ENCODE peak calls at places on chromosomes 7 and 10, in eight cellular contexts. One of them, this sample, is unnamed.
A peak's percentile ranks its signal among the peaks of the same experiment; 100 is the strongest.

GRCh38 chr7:137909042-137909441 is 62.3 kb upstream of the DGKI start:
- DNase-seq in GM12865: no peak
- DNase-seq in left ventricle myocardium superior: peak; percentile 60
- DNase-seq in hippocampal formation: peak; percentile 37
- DNase-seq in activated CD8-positive, alpha-beta memory T cell treated with anti-CD3 and anti-CD28 coated beads, Interleukin-2, amount 50 U/mL, for 48 hours: no peak
- DNase-seq in lung microvascular endothelial cell: no peak
- DNase-seq in ELR: no peak
- DNase-seq in ACHN: no peak
- DNase-seq in this sample: no peak

GRCh38 chr7:73809454-73810090 is 21.2 kb upstream of the CLDN4 start:
- DNase-seq in GM12865: no peak
- DNase-seq in left ventricle myocardium superior: peak; percentile 20
- DNase-seq in hippocampal formation: no peak
- DNase-seq in activated CD8-positive, alpha-beta memory T cell treated with anti-CD3 and anti-CD28 coated beads, Interleukin-2, amount 50 U/mL, for 48 hours: no peak
- DNase-seq in lung microvascular endothelial cell: no peak
- DNase-seq in ELR: no peak
- DNase-seq in ACHN: no peak
- DNase-seq in this sample: no peak

GRCh38 chr10:3126741-3127342 is 45.7 kb downstream of the PITRM1 start:
- DNase-seq in GM12865: no peak
- DNase-seq in left ventricle myocardium superior: peak; percentile 78
- DNase-seq in hippocampal formation: no peak
- DNase-seq in activated CD8-positive, alpha-beta memory T cell treated with anti-CD3 and anti-CD28 coated beads, Interleukin-2, amount 50 U/mL, for 48 hours: no peak
- DNase-seq in lung microvascular endothelial cell: no peak
- DNase-seq in ELR: no peak
- DNase-seq in ACHN: no peak
- DNase-seq in this sample: no peak

GRCh38 chr10:102718220-102718619 is 3.8 kb downstream of the SFXN2 start:
- DNase-seq in GM12865: no peak
- DNase-seq in left ventricle myocardium superior: peak; percentile 44
- DNase-seq in hippocampal formation: no peak
- DNase-seq in activated CD8-positive, alpha-beta memory T cell treated with anti-CD3 and anti-CD28 coated beads, Interleukin-2, amount 50 U/mL, for 48 hours: no peak
- DNase-seq in lung microvascular endothelial cell: no peak
- DNase-seq in ELR: no peak
- DNase-seq in ACHN: no peak
- DNase-seq in this sample: no peak

GRCh38 chr10:32388258-32389027 is 41.5 kb upstream of the EPC1 start:
- DNase-seq in GM12865: no peak
- DNase-seq in left ventricle myocardium superior: no peak
- DNase-seq in hippocampal formation: no peak
- DNase-seq in activated CD8-positive, alpha-beta memory T cell treated with anti-CD3 and anti-CD28 coated beads, Interleukin-2, amount 50 U/mL, for 48 hours: no peak
- DNase-seq in lung microvascular endothelial cell: no peak
- DNase-seq in ELR: no peak
- DNase-seq in ACHN: no peak
- DNase-seq in this sample: no peak

GRCh38 chr7:1103009-1103788 is 15.3 kb downstream of the GPER1 start:
- DNase-seq in GM12865: peak; percentile 84
- DNase-seq in left ventricle myocardium superior: no peak
- DNase-seq in hippocampal formation: no peak
- DNase-seq in activated CD8-positive, alpha-beta memory T cell treated with anti-CD3 and anti-CD28 coated beads, Interleukin-2, amount 50 U/mL, for 48 hours: peak; percentile 58
- DNase-seq in lung microvascular endothelial cell: no peak
- DNase-seq in ELR: no peak
- DNase-seq in ACHN: no peak
- DNase-seq in this sample: no peak

GRCh38 chr10:63520463-63521388 is 475 bp upstream of the REEP3 start:
- DNase-seq in GM12865: peak; percentile 75
- DNase-seq in left ventricle myocardium superior: peak; percentile 90
- DNase-seq in hippocampal formation: peak; percentile 57
- DNase-seq in activated CD8-positive, alpha-beta memory T cell treated with anti-CD3 and anti-CD28 coated beads, Interleukin-2, amount 50 U/mL, for 48 hours: peak; percentile 80
- DNase-seq in lung microvascular endothelial cell: no peak
- DNase-seq in ELR: peak; percentile 78
- DNase-seq in ACHN: peak; percentile 79
- DNase-seq in this sample: peak; percentile 16

GRCh38 chr10:62376064-62377025 is 2.2 kb downstream of the ZNF365 start:
- DNase-seq in GM12865: no peak
- DNase-seq in left ventricle myocardium superior: no peak
- DNase-seq in hippocampal formation: no peak
- DNase-seq in activated CD8-positive, alpha-beta memory T cell treated with anti-CD3 and anti-CD28 coated beads, Interleukin-2, amount 50 U/mL, for 48 hours: no peak
- DNase-seq in lung microvascular endothelial cell: no peak
- DNase-seq in ELR: no peak
- DNase-seq in ACHN: no peak
- DNase-seq in this sample: no peak

GRCh38 chr10:44926771-44927751 is 15.9 kb downstream of the TMEM72 start:
- DNase-seq in GM12865: no peak
- DNase-seq in left ventricle myocardium superior: no peak
- DNase-seq in hippocampal formation: no peak
- DNase-seq in activated CD8-positive, alpha-beta memory T cell treated with anti-CD3 and anti-CD28 coated beads, Interleukin-2, amount 50 U/mL, for 48 hours: no peak
- DNase-seq in lung microvascular endothelial cell: no peak
- DNase-seq in ELR: no peak
- DNase-seq in ACHN: no peak
- DNase-seq in this sample: no peak

GRCh38 chr7:149229526-149229925 is 9.9 kb upstream of the ZNF212 start:
- DNase-seq in GM12865: no peak
- DNase-seq in left ventricle myocardium superior: no peak
- DNase-seq in hippocampal formation: no peak
- DNase-seq in activated CD8-positive, alpha-beta memory T cell treated with anti-CD3 and anti-CD28 coated beads, Interleukin-2, amount 50 U/mL, for 48 hours: no peak
- DNase-seq in lung microvascular endothelial cell: no peak
- DNase-seq in ELR: no peak
- DNase-seq in ACHN: no peak
- DNase-seq in this sample: no peak

GRCh38 chr10:17673517-17674051 is 29.6 kb downstream of the STAM start:
- DNase-seq in GM12865: no peak
- DNase-seq in left ventricle myocardium superior: no peak
- DNase-seq in hippocampal formation: no peak
- DNase-seq in activated CD8-positive, alpha-beta memory T cell treated with anti-CD3 and anti-CD28 coated beads, Interleukin-2, amount 50 U/mL, for 48 hours: no peak
- DNase-seq in lung microvascular endothelial cell: peak; percentile 76
- DNase-seq in ELR: peak; percentile 98
- DNase-seq in ACHN: peak; percentile 86
- DNase-seq in this sample: no peak

GRCh38 chr10:69086131-69086530 is 1.8 kb upstream of the SRGN start:
- DNase-seq in GM12865: no peak
- DNase-seq in left ventricle myocardium superior: no peak
- DNase-seq in hippocampal formation: no peak
- DNase-seq in activated CD8-positive, alpha-beta memory T cell treated with anti-CD3 and anti-CD28 coated beads, Interleukin-2, amount 50 U/mL, for 48 hours: no peak
- DNase-seq in lung microvascular endothelial cell: peak; percentile 80
- DNase-seq in ELR: peak; percentile 13
- DNase-seq in ACHN: no peak
- DNase-seq in this sample: no peak

GRCh38 chr10:81882011-81882410 is 7.0 kb downstream of the NRG3 start:
- DNase-seq in GM12865: no peak
- DNase-seq in left ventricle myocardium superior: no peak
- DNase-seq in hippocampal formation: no peak
- DNase-seq in activated CD8-positive, alpha-beta memory T cell treated with anti-CD3 and anti-CD28 coated beads, Interleukin-2, amount 50 U/mL, for 48 hours: no peak
- DNase-seq in lung microvascular endothelial cell: no peak
- DNase-seq in ELR: no peak
- DNase-seq in ACHN: no peak
- DNase-seq in this sample: no peak

GRCh38 chr7:110531186-110531585 is 559.7 kb upstream of the LRRN3 start:
- DNase-seq in GM12865: peak; percentile 27
- DNase-seq in left ventricle myocardium superior: no peak
- DNase-seq in hippocampal formation: no peak
- DNase-seq in activated CD8-positive, alpha-beta memory T cell treated with anti-CD3 and anti-CD28 coated beads, Interleukin-2, amount 50 U/mL, for 48 hours: no peak
- DNase-seq in lung microvascular endothelial cell: no peak
- DNase-seq in ELR: no peak
- DNase-seq in ACHN: no peak
- DNase-seq in this sample: no peak

GRCh38 chr10:115801987-115802386 is 471.0 kb downstream of the GFRA1 start:
- DNase-seq in GM12865: no peak
- DNase-seq in left ventricle myocardium superior: no peak
- DNase-seq in hippocampal formation: no peak
- DNase-seq in activated CD8-positive, alpha-beta memory T cell treated with anti-CD3 and anti-CD28 coated beads, Interleukin-2, amount 50 U/mL, for 48 hours: no peak
- DNase-seq in lung microvascular endothelial cell: peak; percentile 69
- DNase-seq in ELR: no peak
- DNase-seq in ACHN: no peak
- DNase-seq in this sample: no peak

GRCh38 chr10:120426306-120426705 is 30.7 kb upstream of the PLPP4 start:
- DNase-seq in GM12865: no peak
- DNase-seq in left ventricle myocardium superior: no peak
- DNase-seq in hippocampal formation: no peak
- DNase-seq in activated CD8-positive, alpha-beta memory T cell treated with anti-CD3 and anti-CD28 coated beads, Interleukin-2, amount 50 U/mL, for 48 hours: no peak
- DNase-seq in lung microvascular endothelial cell: peak; percentile 88
- DNase-seq in ELR: peak; percentile 75
- DNase-seq in ACHN: no peak
- DNase-seq in this sample: no peak

GRCh38 chr7:1839701-1840100 is 169.6 kb downstream of the ELFN1 start:
- DNase-seq in GM12865: no peak
- DNase-seq in left ventricle myocardium superior: peak; percentile 25
- DNase-seq in hippocampal formation: no peak
- DNase-seq in activated CD8-positive, alpha-beta memory T cell treated with anti-CD3 and anti-CD28 coated beads, Interleukin-2, amount 50 U/mL, for 48 hours: no peak
- DNase-seq in lung microvascular endothelial cell: no peak
- DNase-seq in ELR: no peak
- DNase-seq in ACHN: no peak
- DNase-seq in this sample: no peak

GRCh38 chr10:32245760-32246159 is 101.2 kb downstream of the EPC1 start:
- DNase-seq in GM12865: no peak
- DNase-seq in left ventricle myocardium superior: no peak
- DNase-seq in hippocampal formation: no peak
- DNase-seq in activated CD8-positive, alpha-beta memory T cell treated with anti-CD3 and anti-CD28 coated beads, Interleukin-2, amount 50 U/mL, for 48 hours: no peak
- DNase-seq in lung microvascular endothelial cell: no peak
- DNase-seq in ELR: no peak
- DNase-seq in ACHN: no peak
- DNase-seq in this sample: no peak

GRCh38 chr7:131536361-131536849 is 20.0 kb downstream of the PODXL start:
- DNase-seq in GM12865: no peak
- DNase-seq in left ventricle myocardium superior: no peak
- DNase-seq in hippocampal formation: no peak
- DNase-seq in activated CD8-positive, alpha-beta memory T cell treated with anti-CD3 and anti-CD28 coated beads, Interleukin-2, amount 50 U/mL, for 48 hours: no peak
- DNase-seq in lung microvascular endothelial cell: no peak
- DNase-seq in ELR: no peak
- DNase-seq in ACHN: no peak
- DNase-seq in this sample: no peak

GRCh38 chr7:128846781-128847444 is 15.7 kb upstream of the ATP6V1F start:
- DNase-seq in GM12865: no peak
- DNase-seq in left ventricle myocardium superior: no peak
- DNase-seq in hippocampal formation: no peak
- DNase-seq in activated CD8-positive, alpha-beta memory T cell treated with anti-CD3 and anti-CD28 coated beads, Interleukin-2, amount 50 U/mL, for 48 hours: no peak
- DNase-seq in lung microvascular endothelial cell: no peak
- DNase-seq in ELR: no peak
- DNase-seq in ACHN: no peak
- DNase-seq in this sample: no peak

GRCh38 chr7:27129729-27130539 is 623 bp downstream of the HOXA4 start:
- DNase-seq in GM12865: no peak
- DNase-seq in left ventricle myocardium superior: no peak
- DNase-seq in hippocampal formation: no peak
- DNase-seq in activated CD8-positive, alpha-beta memory T cell treated with anti-CD3 and anti-CD28 coated beads, Interleukin-2, amount 50 U/mL, for 48 hours: no peak
- DNase-seq in lung microvascular endothelial cell: peak; percentile 68
- DNase-seq in ELR: peak; percentile 68
- DNase-seq in ACHN: peak; percentile 72
- DNase-seq in this sample: no peak

GRCh38 chr10:78202386-78202785 is 168.7 kb downstream of the RPS24 start:
- DNase-seq in GM12865: no peak
- DNase-seq in left ventricle myocardium superior: no peak
- DNase-seq in hippocampal formation: no peak
- DNase-seq in activated CD8-positive, alpha-beta memory T cell treated with anti-CD3 and anti-CD28 coated beads, Interleukin-2, amount 50 U/mL, for 48 hours: no peak
- DNase-seq in lung microvascular endothelial cell: no peak
- DNase-seq in ELR: peak; percentile 28
- DNase-seq in ACHN: no peak
- DNase-seq in this sample: no peak

GRCh38 chr10:13092446-13093102 is 7.4 kb upstream of the OPTN start:
- DNase-seq in GM12865: no peak
- DNase-seq in left ventricle myocardium superior: no peak
- DNase-seq in hippocampal formation: no peak
- DNase-seq in activated CD8-positive, alpha-beta memory T cell treated with anti-CD3 and anti-CD28 coated beads, Interleukin-2, amount 50 U/mL, for 48 hours: no peak
- DNase-seq in lung microvascular endothelial cell: no peak
- DNase-seq in ELR: no peak
- DNase-seq in ACHN: no peak
- DNase-seq in this sample: no peak

GRCh38 chr10:117454502-117454901 is 79.3 kb upstream of the PDZD8 start:
- DNase-seq in GM12865: no peak
- DNase-seq in left ventricle myocardium superior: no peak
- DNase-seq in hippocampal formation: no peak
- DNase-seq in activated CD8-positive, alpha-beta memory T cell treated with anti-CD3 and anti-CD28 coated beads, Interleukin-2, amount 50 U/mL, for 48 hours: no peak
- DNase-seq in lung microvascular endothelial cell: peak; percentile 27
- DNase-seq in ELR: peak; percentile 59
- DNase-seq in ACHN: no peak
- DNase-seq in this sample: no peak

GRCh38 chr7:4958477-4959301 is at the start of gene MMD2:
- DNase-seq in GM12865: no peak
- DNase-seq in left ventricle myocardium superior: no peak
- DNase-seq in hippocampal formation: no peak
- DNase-seq in activated CD8-positive, alpha-beta memory T cell treated with anti-CD3 and anti-CD28 coated beads, Interleukin-2, amount 50 U/mL, for 48 hours: no peak
- DNase-seq in lung microvascular endothelial cell: no peak
- DNase-seq in ELR: no peak
- DNase-seq in ACHN: no peak
- DNase-seq in this sample: no peak

GRCh38 chr10:67550042-67550441 is 146.0 kb downstream of the CTNNA3 start:
- DNase-seq in GM12865: no peak
- DNase-seq in left ventricle myocardium superior: no peak
- DNase-seq in hippocampal formation: no peak
- DNase-seq in activated CD8-positive, alpha-beta memory T cell treated with anti-CD3 and anti-CD28 coated beads, Interleukin-2, amount 50 U/mL, for 48 hours: no peak
- DNase-seq in lung microvascular endothelial cell: no peak
- DNase-seq in ELR: no peak
- DNase-seq in ACHN: no peak
- DNase-seq in this sample: no peak